ENCODE peak calls at places on chromosomes 1 and 21, in nine cellular contexts. One of them, this sample, is unnamed.

GRCh38 chr1:199083680-199084079 is 444.8 kb downstream of the PTPRC start:
- DNase-seq in fibroblast of lung: peak; percentile 60
- DNase-seq in A549: no peak
- DNase-seq in NCI-H2081 treated with DMSO at 0.1 percent for 48 hours: no peak
- DNase-seq in HS-27A: no peak
- DNase-seq in CD4-positive, alpha-beta T cell: no peak
- DNase-seq in tibial artery: no peak
- DNase-seq in AG08395: peak; percentile 23
- DNase-seq in left lung: no peak
- DNase-seq in this sample: no peak

GRCh38 chr1:54180666-54181360 is 19.0 kb downstream of the CYB5RL start:
- DNase-seq in fibroblast of lung: no peak
- DNase-seq in A549: no peak
- DNase-seq in NCI-H2081 treated with DMSO at 0.1 percent for 48 hours: no peak
- DNase-seq in HS-27A: no peak
- DNase-seq in CD4-positive, alpha-beta T cell: no peak
- DNase-seq in tibial artery: no peak
- DNase-seq in AG08395: no peak
- DNase-seq in left lung: no peak
- DNase-seq in this sample: peak; percentile 21

GRCh38 chr1:147722114-147722513 is 38.3 kb downstream of the GJA5 start:
- DNase-seq in fibroblast of lung: no peak
- DNase-seq in A549: no peak
- DNase-seq in NCI-H2081 treated with DMSO at 0.1 percent for 48 hours: no peak
- DNase-seq in HS-27A: no peak
- DNase-seq in CD4-positive, alpha-beta T cell: no peak
- DNase-seq in tibial artery: no peak
- DNase-seq in AG08395: no peak
- DNase-seq in left lung: no peak
- DNase-seq in this sample: no peak

GRCh38 chr1:171583581-171584194 is 38.4 kb upstream of the MYOCOS start:
- DNase-seq in fibroblast of lung: peak; percentile 6
- DNase-seq in A549: no peak
- DNase-seq in NCI-H2081 treated with DMSO at 0.1 percent for 48 hours: no peak
- DNase-seq in HS-27A: no peak
- DNase-seq in CD4-positive, alpha-beta T cell: no peak
- DNase-seq in tibial artery: no peak
- DNase-seq in AG08395: no peak
- DNase-seq in left lung: no peak
- DNase-seq in this sample: no peak

GRCh38 chr1:63611231-63611630 is 18.0 kb downstream of the PGM1 start:
- DNase-seq in fibroblast of lung: no peak
- DNase-seq in A549: no peak
- DNase-seq in NCI-H2081 treated with DMSO at 0.1 percent for 48 hours: no peak
- DNase-seq in HS-27A: no peak
- DNase-seq in CD4-positive, alpha-beta T cell: no peak
- DNase-seq in tibial artery: no peak
- DNase-seq in AG08395: no peak
- DNase-seq in left lung: no peak
- DNase-seq in this sample: no peak

GRCh38 chr21:33241846-33242245 is 12.1 kb downstream of the IFNAR2 start:
- DNase-seq in fibroblast of lung: no peak
- DNase-seq in A549: no peak
- DNase-seq in NCI-H2081 treated with DMSO at 0.1 percent for 48 hours: no peak
- DNase-seq in HS-27A: no peak
- DNase-seq in CD4-positive, alpha-beta T cell: no peak
- DNase-seq in tibial artery: no peak
- DNase-seq in AG08395: no peak
- DNase-seq in left lung: no peak
- DNase-seq in this sample: no peak

GRCh38 chr1:24996983-24997893 is 67.2 kb upstream of the RUNX3 start:
- DNase-seq in fibroblast of lung: no peak
- DNase-seq in A549: no peak
- DNase-seq in NCI-H2081 treated with DMSO at 0.1 percent for 48 hours: no peak
- DNase-seq in HS-27A: no peak
- DNase-seq in CD4-positive, alpha-beta T cell: no peak
- DNase-seq in tibial artery: no peak
- DNase-seq in AG08395: no peak
- DNase-seq in left lung: no peak
- DNase-seq in this sample: no peak

GRCh38 chr1:6727535-6727934 is 25.9 kb upstream of the DNAJC11 start:
- DNase-seq in fibroblast of lung: peak; percentile 27
- DNase-seq in A549: peak; percentile 36
- DNase-seq in NCI-H2081 treated with DMSO at 0.1 percent for 48 hours: peak; percentile 1
- DNase-seq in HS-27A: no peak
- DNase-seq in CD4-positive, alpha-beta T cell: peak; percentile 19
- DNase-seq in tibial artery: peak; percentile 74
- DNase-seq in AG08395: peak; percentile 62
- DNase-seq in left lung: no peak
- DNase-seq in this sample: peak; percentile 70

GRCh38 chr1:103267893-103268292 is 159.6 kb upstream of the COL11A1 start:
- DNase-seq in fibroblast of lung: no peak
- DNase-seq in A549: no peak
- DNase-seq in NCI-H2081 treated with DMSO at 0.1 percent for 48 hours: no peak
- DNase-seq in HS-27A: no peak
- DNase-seq in CD4-positive, alpha-beta T cell: no peak
- DNase-seq in tibial artery: no peak
- DNase-seq in AG08395: no peak
- DNase-seq in left lung: no peak
- DNase-seq in this sample: no peak

GRCh38 chr1:159854693-159855192 is 7.7 kb downstream of the VSIG8 start:
- DNase-seq in fibroblast of lung: peak; percentile 89
- DNase-seq in A549: peak; percentile 60
- DNase-seq in NCI-H2081 treated with DMSO at 0.1 percent for 48 hours: no peak
- DNase-seq in HS-27A: peak; percentile 49
- DNase-seq in CD4-positive, alpha-beta T cell: peak; percentile 62
- DNase-seq in tibial artery: peak; percentile 92
- DNase-seq in AG08395: peak; percentile 85
- DNase-seq in left lung: peak; percentile 90
- DNase-seq in this sample: peak; percentile 34

GRCh38 chr1:103142466-103142865 is 34.1 kb upstream of the COL11A1 start:
- DNase-seq in fibroblast of lung: peak; percentile 10
- DNase-seq in A549: no peak
- DNase-seq in NCI-H2081 treated with DMSO at 0.1 percent for 48 hours: no peak
- DNase-seq in HS-27A: no peak
- DNase-seq in CD4-positive, alpha-beta T cell: no peak
- DNase-seq in tibial artery: no peak
- DNase-seq in AG08395: no peak
- DNase-seq in left lung: no peak
- DNase-seq in this sample: no peak

GRCh38 chr1:162626733-162627132 is 5.5 kb upstream of the DDR2 start:
- DNase-seq in fibroblast of lung: no peak
- DNase-seq in A549: no peak
- DNase-seq in NCI-H2081 treated with DMSO at 0.1 percent for 48 hours: no peak
- DNase-seq in HS-27A: no peak
- DNase-seq in CD4-positive, alpha-beta T cell: no peak
- DNase-seq in tibial artery: no peak
- DNase-seq in AG08395: no peak
- DNase-seq in left lung: no peak
- DNase-seq in this sample: no peak

GRCh38 chr1:109969430-109969829 is 15.1 kb upstream of the AHCYL1 start:
- DNase-seq in fibroblast of lung: peak; percentile 72
- DNase-seq in A549: no peak
- DNase-seq in NCI-H2081 treated with DMSO at 0.1 percent for 48 hours: no peak
- DNase-seq in HS-27A: peak; percentile 64
- DNase-seq in CD4-positive, alpha-beta T cell: no peak
- DNase-seq in tibial artery: no peak
- DNase-seq in AG08395: peak; percentile 67
- DNase-seq in left lung: no peak
- DNase-seq in this sample: no peak

GRCh38 chr21:37030864-37031263 is 24.4 kb downstream of the RIPPLY3 start:
- DNase-seq in fibroblast of lung: no peak
- DNase-seq in A549: no peak
- DNase-seq in NCI-H2081 treated with DMSO at 0.1 percent for 48 hours: no peak
- DNase-seq in HS-27A: no peak
- DNase-seq in CD4-positive, alpha-beta T cell: no peak
- DNase-seq in tibial artery: no peak
- DNase-seq in AG08395: no peak
- DNase-seq in left lung: no peak
- DNase-seq in this sample: no peak

GRCh38 chr1:224141693-224142092 is 27.8 kb downstream of the FBXO28 start:
- DNase-seq in fibroblast of lung: no peak
- DNase-seq in A549: no peak
- DNase-seq in NCI-H2081 treated with DMSO at 0.1 percent for 48 hours: no peak
- DNase-seq in HS-27A: no peak
- DNase-seq in CD4-positive, alpha-beta T cell: no peak
- DNase-seq in tibial artery: no peak
- DNase-seq in AG08395: no peak
- DNase-seq in left lung: no peak
- DNase-seq in this sample: no peak

GRCh38 chr1:7387053-7387861 is 383.8 kb upstream of the VAMP3 start:
- DNase-seq in fibroblast of lung: peak; percentile 40
- DNase-seq in A549: no peak
- DNase-seq in NCI-H2081 treated with DMSO at 0.1 percent for 48 hours: no peak
- DNase-seq in HS-27A: no peak
- DNase-seq in CD4-positive, alpha-beta T cell: no peak
- DNase-seq in tibial artery: peak; percentile 32
- DNase-seq in AG08395: peak; percentile 27
- DNase-seq in left lung: no peak
- DNase-seq in this sample: no peak

GRCh38 chr1:206736878-206737728 is 33.5 kb upstream of the IL19 start:
- DNase-seq in fibroblast of lung: no peak
- DNase-seq in A549: no peak
- DNase-seq in NCI-H2081 treated with DMSO at 0.1 percent for 48 hours: no peak
- DNase-seq in HS-27A: no peak
- DNase-seq in CD4-positive, alpha-beta T cell: peak; percentile 62
- DNase-seq in tibial artery: no peak
- DNase-seq in AG08395: no peak
- DNase-seq in left lung: no peak
- DNase-seq in this sample: no peak

GRCh38 chr21:34011660-34012059 is 61.7 kb upstream of the MRPS6 start:
- DNase-seq in fibroblast of lung: peak; percentile 39
- DNase-seq in A549: no peak
- DNase-seq in NCI-H2081 treated with DMSO at 0.1 percent for 48 hours: no peak
- DNase-seq in HS-27A: no peak
- DNase-seq in CD4-positive, alpha-beta T cell: no peak
- DNase-seq in tibial artery: no peak
- DNase-seq in AG08395: no peak
- DNase-seq in left lung: no peak
- DNase-seq in this sample: no peak

GRCh38 chr1:226479432-226479831 is 69.1 kb upstream of the STUM start:
- DNase-seq in fibroblast of lung: no peak
- DNase-seq in A549: no peak
- DNase-seq in NCI-H2081 treated with DMSO at 0.1 percent for 48 hours: no peak
- DNase-seq in HS-27A: no peak
- DNase-seq in CD4-positive, alpha-beta T cell: no peak
- DNase-seq in tibial artery: no peak
- DNase-seq in AG08395: no peak
- DNase-seq in left lung: no peak
- DNase-seq in this sample: peak; percentile 88

GRCh38 chr1:15523104-15523921 is 702 bp downstream of the CASP9 start:
- DNase-seq in fibroblast of lung: no peak
- DNase-seq in A549: no peak
- DNase-seq in NCI-H2081 treated with DMSO at 0.1 percent for 48 hours: no peak
- DNase-seq in HS-27A: peak; percentile 14
- DNase-seq in CD4-positive, alpha-beta T cell: no peak
- DNase-seq in tibial artery: no peak
- DNase-seq in AG08395: no peak
- DNase-seq in left lung: no peak
- DNase-seq in this sample: no peak

GRCh38 chr21:39004776-39005605 is 178.3 kb downstream of the PSMG1 start:
- DNase-seq in fibroblast of lung: peak; percentile 52
- DNase-seq in A549: no peak
- DNase-seq in NCI-H2081 treated with DMSO at 0.1 percent for 48 hours: no peak
- DNase-seq in HS-27A: no peak
- DNase-seq in CD4-positive, alpha-beta T cell: no peak
- DNase-seq in tibial artery: peak; percentile 83
- DNase-seq in AG08395: peak; percentile 57
- DNase-seq in left lung: peak; percentile 77
- DNase-seq in this sample: no peak

GRCh38 chr1:89998306-89998705 is 3.4 kb downstream of the ZNF326 start:
- DNase-seq in fibroblast of lung: peak; percentile 45
- DNase-seq in A549: no peak
- DNase-seq in NCI-H2081 treated with DMSO at 0.1 percent for 48 hours: no peak
- DNase-seq in HS-27A: no peak
- DNase-seq in CD4-positive, alpha-beta T cell: no peak
- DNase-seq in tibial artery: no peak
- DNase-seq in AG08395: no peak
- DNase-seq in left lung: no peak
- DNase-seq in this sample: no peak

GRCh38 chr1:184101116-184101515 is 49.6 kb downstream of the TSEN15 start:
- DNase-seq in fibroblast of lung: no peak
- DNase-seq in A549: no peak
- DNase-seq in NCI-H2081 treated with DMSO at 0.1 percent for 48 hours: no peak
- DNase-seq in HS-27A: no peak
- DNase-seq in CD4-positive, alpha-beta T cell: no peak
- DNase-seq in tibial artery: no peak
- DNase-seq in AG08395: no peak
- DNase-seq in left lung: no peak
- DNase-seq in this sample: no peak

GRCh38 chr1:7454895-7455784 is 316.0 kb upstream of the VAMP3 start:
- DNase-seq in fibroblast of lung: peak; percentile 75
- DNase-seq in A549: no peak
- DNase-seq in NCI-H2081 treated with DMSO at 0.1 percent for 48 hours: no peak
- DNase-seq in HS-27A: no peak
- DNase-seq in CD4-positive, alpha-beta T cell: no peak
- DNase-seq in tibial artery: no peak
- DNase-seq in AG08395: peak; percentile 35
- DNase-seq in left lung: no peak
- DNase-seq in this sample: no peak

GRCh38 chr1:225437710-225438437 is 10.0 kb upstream of the LBR start:
- DNase-seq in fibroblast of lung: peak; percentile 42
- DNase-seq in A549: no peak
- DNase-seq in NCI-H2081 treated with DMSO at 0.1 percent for 48 hours: no peak
- DNase-seq in HS-27A: no peak
- DNase-seq in CD4-positive, alpha-beta T cell: no peak
- DNase-seq in tibial artery: no peak
- DNase-seq in AG08395: peak; percentile 31
- DNase-seq in left lung: no peak
- DNase-seq in this sample: no peak

GRCh38 chr1:93453911-93454310 is 6.0 kb downstream of the FNBP1L start:
- DNase-seq in fibroblast of lung: no peak
- DNase-seq in A549: no peak
- DNase-seq in NCI-H2081 treated with DMSO at 0.1 percent for 48 hours: no peak
- DNase-seq in HS-27A: no peak
- DNase-seq in CD4-positive, alpha-beta T cell: no peak
- DNase-seq in tibial artery: no peak
- DNase-seq in AG08395: no peak
- DNase-seq in left lung: no peak
- DNase-seq in this sample: no peak

GRCh38 chr21:20661221-20661620 is 337.0 kb upstream of the NCAM2 start:
- DNase-seq in fibroblast of lung: no peak
- DNase-seq in A549: no peak
- DNase-seq in NCI-H2081 treated with DMSO at 0.1 percent for 48 hours: no peak
- DNase-seq in HS-27A: no peak
- DNase-seq in CD4-positive, alpha-beta T cell: no peak
- DNase-seq in tibial artery: no peak
- DNase-seq in AG08395: no peak
- DNase-seq in left lung: no peak
- DNase-seq in this sample: no peak

GRCh38 chr21:35077975-35078374 is 28.9 kb upstream of the RUNX1 start:
- DNase-seq in fibroblast of lung: peak; percentile 57
- DNase-seq in A549: no peak
- DNase-seq in NCI-H2081 treated with DMSO at 0.1 percent for 48 hours: no peak
- DNase-seq in HS-27A: no peak
- DNase-seq in CD4-positive, alpha-beta T cell: no peak
- DNase-seq in tibial artery: no peak
- DNase-seq in AG08395: no peak
- DNase-seq in left lung: no peak
- DNase-seq in this sample: no peak

GRCh38 chr1:42679364-42679983 is 2.7 kb upstream of the YBX1 start:
- DNase-seq in fibroblast of lung: peak; percentile 27
- DNase-seq in A549: no peak
- DNase-seq in NCI-H2081 treated with DMSO at 0.1 percent for 48 hours: no peak
- DNase-seq in HS-27A: no peak
- DNase-seq in CD4-positive, alpha-beta T cell: no peak
- DNase-seq in tibial artery: no peak
- DNase-seq in AG08395: peak; percentile 22
- DNase-seq in left lung: no peak
- DNase-seq in this sample: no peak

GRCh38 chr1:87999852-88000251 is 671.2 kb downstream of the LMO4 start:
- DNase-seq in fibroblast of lung: no peak
- DNase-seq in A549: no peak
- DNase-seq in NCI-H2081 treated with DMSO at 0.1 percent for 48 hours: no peak
- DNase-seq in HS-27A: no peak
- DNase-seq in CD4-positive, alpha-beta T cell: no peak
- DNase-seq in tibial artery: no peak
- DNase-seq in AG08395: no peak
- DNase-seq in left lung: no peak
- DNase-seq in this sample: no peak

GRCh38 chr1:222095606-222096475 is 354.0 kb upstream of the DUSP10 start:
- DNase-seq in fibroblast of lung: no peak
- DNase-seq in A549: peak; percentile 12
- DNase-seq in NCI-H2081 treated with DMSO at 0.1 percent for 48 hours: no peak
- DNase-seq in HS-27A: no peak
- DNase-seq in CD4-positive, alpha-beta T cell: peak; percentile 38
- DNase-seq in tibial artery: no peak
- DNase-seq in AG08395: no peak
- DNase-seq in left lung: no peak
- DNase-seq in this sample: no peak

This sample was measured in NCI-H1694 treated with DMSO at 0.1 percent for 48 hours.